ENCODE peak calls at places on chromosomes 6 and 20, in six cellular contexts. Y, C, O, Q, M and Z are unnamed samples. For H3K4me1, the result is how much of the 10 kb centered on the place peaks cover.

GRCh38 chr6:38024908-38025307 is 205.4 kb downstream of the ZFAND3 start:
- DNase-seq in M (no peak), Y (no peak), C (no peak), Q (no peak), O (no peak), Z (no peak)

GRCh38 chr6:81937296-81937937 is 184.9 kb upstream of the TENT5A start:
- DNase-seq in C (no peak), Q (no peak), M (no peak), Y (no peak), O (no peak), Z (no peak)

GRCh38 chr6:52697903-52698302 is 27.0 kb downstream of the TMEM14A start:
- DNase-seq in Y (no peak), Q (no peak), O (no peak), C (no peak), M (no peak), Z (no peak)

GRCh38 chr20:61251529-61252393 is at the start of gene CDH4:
- DNase-seq in M (no peak), C (no peak), O (no peak), Y (peak), Q (no peak), Z (peak)

GRCh38 chr20:48139262-48140041 is 354.2 kb upstream of the SULF2 start:
- DNase-seq in Y (no peak), C (no peak), O (no peak), M (no peak), Q (no peak), Z (peak)

GRCh38 chr20:62650551-62651284 is 8.4 kb downstream of the SLCO4A1 start:
- DNase-seq in C (no peak), O (no peak), M (no peak), Q (no peak), Y (no peak), Z (no peak)

GRCh38 chr20:8305449-8305978 is 173.4 kb downstream of the PLCB1 start:
- DNase-seq in O (peak), M (peak), Q (no peak), C (peak), Y (peak), Z (peak)

GRCh38 chr6:146289816-146290588 is 253.6 kb upstream of the RAB32 start:
- DNase-seq in Y (no peak), O (peak), Q (no peak), C (no peak), M (no peak), Z (no peak)

GRCh38 chr6:85404497-85405174 is 45.2 kb upstream of the NT5E start:
- DNase-seq in Q (no peak), O (no peak), C (peak), Y (no peak), M (no peak), Z (peak)

GRCh38 chr20:46004187-46004586 is 4.5 kb upstream of the MMP9 start:
- DNase-seq in Y (no peak), O (peak), C (no peak), M (peak), Q (no peak), Z (no peak)

GRCh38 chr6:137487181-137487910 is 6.8 kb downstream of the OLIG3 start:
- DNase-seq in O (no peak), M (no peak), Y (no peak), Q (peak), C (no peak), Z (no peak)

GRCh38 chr6:3610206-3610605 is 141.3 kb downstream of the PXDC1 start:
- DNase-seq in C (no peak), Q (peak), O (no peak), Y (no peak), M (no peak), Z (no peak)

GRCh38 chr20:48205281-48205782 is 420.1 kb upstream of the SULF2 start:
- DNase-seq in M (no peak), Y (no peak), C (no peak), O (no peak), Q (no peak), Z (no peak)

GRCh38 chr6:111663692-111664564 is 58.2 kb upstream of the TRAF3IP2 start:
- DNase-seq in M (no peak), Y (peak), O (peak), C (no peak), Q (no peak), Z (no peak)

GRCh38 chr6:12472601-12473038 is 182.5 kb downstream of the EDN1 start:
- DNase-seq in O (peak), Y (no peak), Q (no peak), M (no peak), C (no peak), Z (peak)

GRCh38 chr20:44728835-44729342 is 13.7 kb downstream of the CCN5 start:
- DNase-seq in C (no peak), O (peak), M (peak), Y (no peak), Q (no peak), Z (peak)

GRCh38 chr6:44329858-44330257 is 12.6 kb upstream of the SPATS1 start:
- DNase-seq in M (no peak), Y (no peak), Q (no peak), C (no peak), O (no peak), Z (no peak)

GRCh38 chr6:159762681-159763293 is 942 bp downstream of the ACAT2 start:
- DNase-seq in M (peak), Q (no peak), C (peak), Y (no peak), O (peak), Z (no peak)

GRCh38 chr20:19015890-19016465 is 196.5 kb upstream of the SLC24A3 start:
- DNase-seq in M (no peak), O (no peak), Q (no peak), C (no peak), Y (no peak), Z (no peak)

GRCh38 chr6:160945516-160946177 is 45.9 kb upstream of the MAP3K4 start:
- DNase-seq in O (no peak), M (no peak), Y (peak), Q (peak), C (no peak), Z (no peak)

GRCh38 chr6:50264995-50265571 is 215.4 kb upstream of the DEFB112 start:
- DNase-seq in Q (no peak), M (no peak), O (no peak), Y (peak), C (no peak), Z (no peak)

GRCh38 chr20:8143474-8143873 is 11.4 kb downstream of the PLCB1 start:
- DNase-seq in Q (no peak), Y (no peak), C (no peak), O (no peak), M (no peak), Z (no peak)

GRCh38 chr6:121615493-121615892 is 180.0 kb downstream of the GJA1 start:
- DNase-seq in C (no peak), Y (no peak), Q (no peak), O (no peak), M (no peak), Z (no peak)

GRCh38 chr20:62887147-62887859 is 25.7 kb upstream of the TCFL5 start:
- DNase-seq in Q (no peak), Y (peak), O (no peak), C (peak), M (peak), Z (peak)

GRCh38 chr20:51512645-51513044 is 29.9 kb downstream of the NFATC2 start:
- DNase-seq in Q (no peak), O (no peak), C (no peak), M (no peak), Y (peak), Z (no peak)

GRCh38 chr20:51511861-51512619 is 30.5 kb downstream of the NFATC2 start:
- DNase-seq in Y (no peak), O (no peak), M (no peak), C (no peak), Q (no peak), Z (no peak)

GRCh38 chr20:51509208-51509607 is 33.3 kb downstream of the NFATC2 start:
- DNase-seq in C (no peak), O (no peak), Y (no peak), M (no peak), Q (no peak), Z (no peak)

GRCh38 chr20:51510169-51510568 is 32.4 kb downstream of the NFATC2 start:
- DNase-seq in C (no peak), Y (peak), Q (no peak), O (no peak), M (no peak), Z (no peak)

GRCh38 chr20:51510961-51511360 is 31.6 kb downstream of the NFATC2 start:
- DNase-seq in M (no peak), Q (no peak), O (no peak), C (no peak), Y (no peak), Z (no peak)
- H3K4me1 ChIP-seq in M (under half), Q (under half), O (under half), C (under half), Y (half or more), Z (under half)

GRCh38 chr20:24207803-24208300 is 219.3 kb upstream of the GGTLC1 start:
- DNase-seq in Y (no peak), O (no peak), M (no peak), C (no peak), Q (no peak), Z (no peak)

GRCh38 chr20:24212494-24212893 is 223.9 kb upstream of the GGTLC1 start:
- DNase-seq in Q (no peak), C (no peak), O (no peak), M (no peak), Y (no peak), Z (no peak)

GRCh38 chr20:24206995-24207394 is 218.4 kb upstream of the GGTLC1 start:
- DNase-seq in O (no peak), C (no peak), M (no peak), Q (no peak), Y (no peak), Z (no peak)

GRCh38 chr20:24211972-24212371 is 223.4 kb upstream of the GGTLC1 start:
- DNase-seq in C (no peak), Y (no peak), Q (no peak), O (no peak), M (no peak), Z (no peak)

GRCh38 chr20:24208652-24209051 is 220.1 kb upstream of the GGTLC1 start:
- DNase-seq in Q (no peak), C (no peak), Y (peak), M (no peak), O (no peak), Z (no peak)
- TF ChIP-seq CTCF in Q (no peak), C (no peak), Y (no peak), M (no peak), O (no peak), Z (peak)

GRCh38 chr6:2225422-2226392 is 19.7 kb downstream of the GMDS start:
- DNase-seq in M (no peak), C (peak), Q (no peak), O (no peak), Y (no peak), Z (no peak)
- H3K27ac ChIP-seq in M (no peak), C (peak), Q (no peak), O (no peak), Y (no peak), Z (peak)

GRCh38 chr6:109297719-109298118 is 84.5 kb downstream of the CD164 start:
- DNase-seq in Q (no peak), M (no peak), C (no peak), Y (no peak), O (no peak), Z (no peak)
- H3K4me1 ChIP-seq in Q (under half), M (under half), C (under half), Y (half or more), O (under half), Z (under half)

GRCh38 chr6:30821862-30822784 is 62.2 kb upstream of the DDR1 start:
- DNase-seq in O (no peak), M (no peak), Q (no peak), Y (peak), C (no peak), Z (no peak)
- TF ChIP-seq CTCF in O (peak), M (peak), Q (peak), Y (peak), C (peak), Z (peak)

GRCh38 chr20:58224097-58224496 is 4.4 kb downstream of the ANKRD60 start:
- DNase-seq in Y (no peak), Q (no peak), C (no peak), O (no peak), M (no peak), Z (no peak)

GRCh38 chr20:58224974-58225373 is 3.5 kb downstream of the ANKRD60 start:
- DNase-seq in Q (no peak), C (no peak), M (no peak), Y (peak), O (no peak), Z (peak)

GRCh38 chr20:58227391-58228102 is 906 bp downstream of the ANKRD60 start:
- DNase-seq in Y (no peak), M (no peak), O (no peak), Q (no peak), C (no peak), Z (peak)

GRCh38 chr20:58223358-58223941 is 5.0 kb downstream of the ANKRD60 start:
- DNase-seq in C (no peak), O (no peak), Y (no peak), M (no peak), Q (no peak), Z (no peak)

GRCh38 chr20:58225490-58226200 is 2.8 kb downstream of the ANKRD60 start:
- DNase-seq in Y (no peak), O (no peak), C (no peak), M (no peak), Q (no peak), Z (peak)
- H3K27ac ChIP-seq in Y (no peak), O (no peak), C (no peak), M (no peak), Q (no peak), Z (no peak)

GRCh38 chr6:125809771-125810315 is 19.1 kb downstream of the NCOA7 start:
- DNase-seq in Q (no peak), M (no peak), C (no peak), O (no peak), Y (no peak), Z (no peak)
- H3K4me1 ChIP-seq in Q (under half), M (under half), C (under half), O (under half), Y (under half), Z (under half)

DNA sequence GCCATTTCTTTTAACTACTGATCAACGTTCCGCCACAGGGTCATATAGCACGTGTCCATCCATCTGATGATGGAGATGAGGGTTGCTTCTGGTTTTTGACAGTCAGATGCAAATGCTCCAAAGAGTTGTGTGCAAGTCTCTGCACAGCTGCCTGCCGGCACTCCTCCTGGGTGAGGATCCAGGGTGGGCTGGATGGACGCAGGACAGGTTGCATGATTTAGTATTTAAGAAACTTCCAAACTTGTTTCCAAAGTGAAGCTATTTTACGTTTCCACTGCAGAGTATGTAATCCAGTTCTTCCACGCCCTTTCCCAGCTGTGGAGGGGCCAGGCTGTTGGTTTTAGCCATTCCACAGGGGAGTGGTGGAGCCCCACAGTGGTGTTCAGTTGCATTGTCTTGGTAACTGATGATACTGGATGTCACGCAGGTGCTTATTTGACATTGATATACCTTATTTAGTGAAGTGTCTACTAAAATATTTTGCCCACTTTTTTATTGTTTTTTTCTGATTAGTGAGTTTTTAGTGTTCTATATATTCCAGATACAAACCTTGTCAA is 157.2 kb downstream of the THBS2 start:
- DNase-seq in Q (peak), Y (no peak), C (no peak), M (no peak), O (no peak), Z (no peak)
- TF ChIP-seq CTCF in Q (no peak), Y (peak), C (no peak), M (no peak), O (no peak), Z (no peak)